ENCODE peak calls at places on chromosome 17, in ten cellular contexts. E is GM23338, N is GM12878, V is esophagus muscularis mucosa, J is K562, Q is HepG2, D is sigmoid colon, H is suprapubic skin, P is spleen, U is H1. B is an unnamed sample.

GRCh38 chr17:31488264-31488981 is 96.9 kb downstream of the RAB11FIP4 start:
- DNase-seq in E (peak), N (no peak), V (no peak), J (no peak), Q (no peak), D (no peak), H (no peak), P (peak), U (no peak), B (peak)

GRCh38 chr17:44204453-44204882 is 4.8 kb upstream of the ATXN7L3 start:
- DNase-seq in E (no peak), N (no peak), V (no peak), J (peak), Q (no peak), D (no peak), H (no peak), P (no peak), U (no peak), B (no peak)

GRCh38 chr17:80103686-80104085 is 2.3 kb downstream of the GAA start:
- DNase-seq in E (no peak), N (no peak), V (no peak), J (no peak), Q (no peak), D (no peak), H (no peak), P (peak), U (no peak), B (no peak)

GRCh38 chr17:9434502-9435113 is 141.0 kb downstream of the STX8 start:
- DNase-seq in E (no peak), N (no peak), V (no peak), J (no peak), Q (no peak), D (no peak), H (no peak), P (no peak), U (no peak), B (peak)

GRCh38 chr17:55212880-55213279 is 51.9 kb upstream of the HLF start:
- DNase-seq in E (no peak), N (no peak), V (no peak), J (no peak), Q (no peak), D (no peak), H (no peak), P (no peak), U (no peak), B (no peak)

GRCh38 chr17:76501018-76501826 is at the start of gene RHBDF2:
- DNase-seq in E (peak), N (peak), V (peak), J (peak), Q (peak), D (peak), H (peak), P (peak), U (peak), B (peak)

GRCh38 chr17:3762922-3763776 is 37.8 kb downstream of the ITGAE start:
- DNase-seq in E (no peak), N (peak), V (no peak), J (no peak), Q (no peak), D (no peak), H (no peak), P (no peak), U (no peak), B (no peak)

GRCh38 chr17:43661699-43662431 is at the start of gene MEOX1:
- DNase-seq in E (no peak), N (peak), V (no peak), J (no peak), Q (no peak), D (no peak), H (no peak), P (no peak), U (no peak), B (no peak)

GRCh38 chr17:10429416-10430045 is 7.8 kb upstream of the MYH8 start:
- DNase-seq in E (peak), N (no peak), V (no peak), J (no peak), Q (no peak), D (no peak), H (no peak), P (no peak), U (no peak), B (no peak)

GRCh38 chr17:82876149-82876548 is 36.3 kb upstream of the ZNF750 start:
- DNase-seq in E (no peak), N (no peak), V (no peak), J (peak), Q (peak), D (peak), H (no peak), P (no peak), U (no peak), B (no peak)
- TF ChIP-seq POLR2AphosphoS5 in E (no peak), N (no peak), V (peak), J (no peak), Q (no peak), D (peak), H (peak), P (no peak), U (no peak), B (peak)

DNA sequence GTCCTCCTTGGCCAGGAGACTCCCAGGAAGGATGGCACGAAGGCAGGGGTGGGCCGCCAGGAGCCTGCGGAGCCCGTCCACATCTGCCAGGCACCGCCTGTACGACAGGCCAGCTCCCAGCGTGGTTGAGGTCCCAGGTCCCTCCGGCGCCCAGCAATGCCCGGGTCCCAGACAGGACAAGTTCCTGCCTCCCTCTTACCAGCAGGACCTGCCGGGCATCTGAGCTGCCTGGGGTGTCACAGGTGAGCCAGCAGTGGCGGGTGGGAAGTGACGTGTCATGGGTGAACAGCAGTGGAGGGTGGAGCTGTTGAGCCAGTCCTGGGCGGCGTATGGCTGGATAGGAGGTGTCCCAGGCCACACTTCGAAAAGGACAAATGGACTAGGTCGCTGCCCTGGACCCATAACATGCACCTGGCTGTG is 15.7 kb upstream of the BAHCC1 start:
- DNase-seq in E (no peak), N (no peak), V (no peak), J (peak), Q (no peak), D (no peak), H (no peak), P (peak), U (no peak), B (peak)
- TF ChIP-seq CTCF in E (peak), N (no peak), V (no peak), J (peak), Q (peak), D (no peak), H (no peak), P (no peak), U (no peak), B (no peak)

DNA sequence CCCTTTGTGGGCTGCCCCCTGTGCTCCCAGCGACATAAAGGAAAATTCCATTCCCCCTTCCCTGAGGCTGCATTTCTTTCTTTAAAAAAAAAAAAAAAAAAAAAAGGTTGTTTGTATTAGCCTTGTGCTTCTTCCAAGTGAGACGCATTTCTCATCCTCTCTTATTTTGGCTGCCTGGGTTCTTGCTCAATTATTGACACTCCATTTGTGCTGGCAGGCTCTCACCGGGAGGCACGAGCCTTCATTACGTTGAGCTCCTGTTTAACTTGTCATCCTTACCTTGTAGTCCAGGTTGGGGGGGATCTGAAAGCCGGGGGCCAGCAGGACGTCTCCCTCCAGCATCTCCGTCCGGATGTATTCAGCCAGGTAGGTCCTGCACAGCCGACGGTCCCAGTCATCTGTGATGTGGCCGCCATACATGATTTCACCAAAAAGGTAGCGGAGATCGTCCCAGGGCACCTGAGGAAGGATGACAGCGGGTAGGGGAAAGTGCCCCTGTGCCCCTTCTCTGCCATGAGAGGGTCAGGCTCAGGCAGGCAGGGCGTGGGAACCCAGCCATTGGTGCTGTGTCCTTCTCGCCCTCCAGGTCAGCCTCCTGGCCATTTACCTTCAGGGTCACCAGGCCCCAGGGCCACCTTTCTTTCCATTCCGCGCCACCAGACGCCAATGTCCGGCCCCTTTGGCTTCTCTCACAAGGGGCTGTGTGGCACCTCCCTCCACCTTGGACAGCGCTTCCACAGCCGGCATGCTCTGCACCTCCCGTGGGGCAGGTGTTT is 50.6 kb downstream of the PGS1 start:
- DNase-seq in E (no peak), N (no peak), V (no peak), J (no peak), Q (no peak), D (no peak), H (no peak), P (no peak), U (no peak), B (no peak)
- TF ChIP-seq POLR2AphosphoS5 in E (no peak), N (no peak), V (no peak), J (no peak), Q (no peak), D (no peak), H (no peak), P (peak), U (peak), B (no peak)

GRCh38 chr17:58538801-58539410 is 24.5 kb upstream of the MTMR4 start:
- DNase-seq in E (no peak), N (no peak), V (no peak), J (no peak), Q (no peak), D (no peak), H (no peak), P (no peak), U (no peak), B (no peak)

GRCh38 chr17:58537266-58537665 is 22.8 kb upstream of the MTMR4 start:
- DNase-seq in E (no peak), N (no peak), V (no peak), J (no peak), Q (no peak), D (peak), H (no peak), P (no peak), U (no peak), B (no peak)

GRCh38 chr17:58536541-58536940 is 22.1 kb upstream of the MTMR4 start:
- DNase-seq in E (no peak), N (no peak), V (no peak), J (no peak), Q (no peak), D (peak), H (no peak), P (no peak), U (no peak), B (no peak)

GRCh38 chr17:58539703-58540102 is 25.3 kb upstream of the MTMR4 start:
- DNase-seq in E (no peak), N (no peak), V (no peak), J (no peak), Q (no peak), D (no peak), H (no peak), P (no peak), U (no peak), B (no peak)

GRCh38 chr17:58541249-58541648 is 26.8 kb upstream of the MTMR4 start:
- DNase-seq in E (peak), N (no peak), V (no peak), J (no peak), Q (no peak), D (no peak), H (no peak), P (no peak), U (no peak), B (no peak)
- TF ChIP-seq CTCF in E (peak), N (peak), V (no peak), J (peak), Q (no peak), D (no peak), H (no peak), P (no peak), U (peak), B (no peak)